ENCODE peak calls at places on chromosomes 12 and 14, in nine cellular contexts. S is heart left ventricle, M is fibroblast of mammary gland, H is AG04450, R is neural crest cell, K is AG10803, B is psoas muscle, C is right lobe of liver, E is HFFc6. V is an unnamed sample.

GRCh38 chr14:66485910-66486421 is at the start of gene CCDC196:
- DNase-seq in S (no peak), M (no peak), H (no peak), R (no peak), K (no peak), B (no peak), C (no peak), E (no peak), V (no peak)

GRCh38 chr12:89768586-89769482 is 60.2 kb upstream of the ATP2B1 start:
- DNase-seq in S (no peak), M (peak; percentile 99), H (peak; percentile 79), R (no peak), K (peak; percentile 97), B (no peak), C (no peak), E (peak; percentile 99), V (no peak)

GRCh38 chr12:45439039-45439438 is 223.1 kb downstream of the ANO6 start:
- DNase-seq in S (no peak), M (peak; percentile 43), H (no peak), R (no peak), K (no peak), B (no peak), C (no peak), E (no peak), V (no peak)

GRCh38 chr14:59464651-59465569 is at the start of gene GPR135:
- DNase-seq in S (peak; percentile 75), M (peak; percentile 32), H (no peak), R (peak; percentile 43), K (peak; percentile 38), B (peak; percentile 77), C (peak; percentile 82), E (peak; percentile 30), V (peak; percentile 93)

GRCh38 chr14:96206461-96206860 is 1.8 kb downstream of the BDKRB2 start:
- DNase-seq in S (no peak), M (no peak), H (no peak), R (no peak), K (no peak), B (no peak), C (no peak), E (no peak), V (no peak)

GRCh38 chr12:68334136-68334535 is 2.0 kb upstream of the MDM1 start:
- DNase-seq in S (peak; percentile 22), M (no peak), H (no peak), R (no peak), K (no peak), B (no peak), C (peak; percentile 51), E (no peak), V (no peak)

GRCh38 chr12:58557156-58557555 is 363.1 kb downstream of the LRIG3 start:
- DNase-seq in S (no peak), M (peak; percentile 84), H (peak; percentile 45), R (no peak), K (peak; percentile 75), B (no peak), C (no peak), E (peak; percentile 58), V (no peak)

GRCh38 chr12:66188584-66189475 is at the start of gene IRAK3:
- DNase-seq in S (peak; percentile 87), M (peak; percentile 67), H (no peak), R (peak; percentile 30), K (peak; percentile 49), B (peak; percentile 89), C (peak; percentile 80), E (no peak), V (no peak)

GRCh38 chr14:98494582-98494981 is 777.4 kb downstream of the BCL11B start:
- DNase-seq in S (no peak), M (no peak), H (no peak), R (no peak), K (peak; percentile 39), B (no peak), C (no peak), E (no peak), V (no peak)

GRCh38 chr12:25759752-25760151 is 198.7 kb upstream of the RASSF8 start:
- DNase-seq in S (no peak), M (no peak), H (no peak), R (no peak), K (peak; percentile 48), B (no peak), C (no peak), E (peak; percentile 3), V (no peak)
- TF ChIP-seq CTCF in S (no peak), M (no peak), H (no peak), R (no peak), K (no peak), B (no peak), C (no peak), E (no peak), V (no peak)

GRCh38 chr12:21993438-21993981 is 52.3 kb upstream of the ABCC9 start:
- DNase-seq in S (no peak), M (no peak), H (no peak), R (no peak), K (no peak), B (no peak), C (no peak), E (no peak), V (no peak)
- TF ChIP-seq CTCF in S (no peak), M (no peak), H (no peak), R (no peak), K (no peak), B (no peak), C (no peak), E (no peak), V (no peak)

GRCh38 chr14:74804219-74804825 is 41.2 kb downstream of the YLPM1 start:
- DNase-seq in S (no peak), M (peak; percentile 74), H (peak; percentile 43), R (no peak), K (peak; percentile 74), B (no peak), C (no peak), E (peak; percentile 57), V (no peak)
- TF ChIP-seq CTCF in S (peak; percentile 39), M (peak; percentile 72), H (peak; percentile 81), R (peak; percentile 48), K (peak; percentile 91), B (peak; percentile 59), C (peak; percentile 60), E (peak; percentile 84), V (peak; percentile 78)

GRCh38 chr12:94261119-94261518 is 112.7 kb downstream of the PLXNC1 start:
- DNase-seq in S (no peak), M (no peak), H (no peak), R (no peak), K (no peak), B (no peak), C (no peak), E (no peak), V (no peak)
- TF ChIP-seq CTCF in S (no peak), M (no peak), H (no peak), R (no peak), K (no peak), B (no peak), C (no peak), E (no peak), V (no peak)

V was measured in chondrocyte.